ENCODE peak calls at places on chromosomes 4 and X, in seven cellular contexts. H is tibial nerve; F is AG08396; N is neuronal stem cell; A is Peyer's patch; T is lung microvascular endothelial cell; W is stimulated activated CD4-positive, alpha-beta T cell treated with anti-CD3 and anti-CD28 coated beads, Interleukin-2, amount 100 ng/mL, for 48 hours. J is an unnamed sample.

GRCh38 chrX:153703036-153703370 is 15.3 kb downstream of the SLC6A8 start:
- DNase-seq in H (no peak), F (peak), N (no peak), A (no peak), T (no peak), W (no peak), J (no peak)

GRCh38 chr4:140252742-140253555 is 99.0 kb upstream of the MAML3 start:
- DNase-seq in H (peak), F (peak), N (peak), A (peak), T (peak), W (peak), J (peak)

GRCh38 chr4:89161841-89162240 is 50.5 kb downstream of the TIGD2 start:
- DNase-seq in H (no peak), F (no peak), N (no peak), A (no peak), T (no peak), W (no peak), J (no peak)

GRCh38 chr4:39759569-39759968 is 61.6 kb downstream of the UBE2K start:
- DNase-seq in H (no peak), F (no peak), N (no peak), A (no peak), T (no peak), W (no peak), J (no peak)

GRCh38 chrX:84156831-84157230 is 31.2 kb downstream of the RPS6KA6 start:
- DNase-seq in H (no peak), F (no peak), N (no peak), A (no peak), T (no peak), W (no peak), J (no peak)

GRCh38 chr4:155899891-155900290 is 3.6 kb upstream of the TDO2 start:
- DNase-seq in H (no peak), F (no peak), N (no peak), A (no peak), T (no peak), W (no peak), J (no peak)

GRCh38 chr4:11455201-11455835 is 26.6 kb upstream of the HS3ST1 start:
- DNase-seq in H (no peak), F (no peak), N (no peak), A (no peak), T (no peak), W (no peak), J (no peak)

GRCh38 chr4:69064391-69064790 is 31.9 kb upstream of the UGT2B7 start:
- DNase-seq in H (no peak), F (no peak), N (no peak), A (no peak), T (no peak), W (no peak), J (no peak)

GRCh38 chrX:96611619-96612362 is 72.9 kb upstream of the DIAPH2 start:
- DNase-seq in H (no peak), F (peak), N (no peak), A (no peak), T (peak), W (no peak), J (no peak)

J was measured in T-helper 1 cell.